ENCODE peak calls at places on chromosomes 4 and X, in eight cellular contexts. P is GM23248, V is IMR-90, I is astrocyte, N is hepatocyte, Z is H1, G is MM.1S, L is HepG2. S is an unnamed sample. For H3K4me1 and H4K20me1, the result is how much of the 10 kb centered on the place peaks cover.

GRCh38 chr4:140094701-140095420 is 59.1 kb downstream of the MAML3 start:
- DNase-seq in G (no peak), L (no peak), V (peak), P (no peak), N (peak), I (peak), Z (peak), S (peak)

GRCh38 chr4:153282023-153282422 is 62.5 kb upstream of the MND1 start:
- DNase-seq in P (no peak), I (no peak), V (no peak), N (no peak), G (no peak), Z (no peak), L (no peak), S (no peak)

GRCh38 chr4:186765138-186765537 is 41.5 kb upstream of the FAT1 start:
- DNase-seq in L (peak), I (peak), N (peak), G (no peak), V (peak), Z (peak), P (peak), S (no peak)

GRCh38 chr4:79408063-79408462 is at the start of gene GK2:
- DNase-seq in G (no peak), I (no peak), N (no peak), Z (no peak), V (no peak), L (no peak), P (no peak), S (no peak)

GRCh38 chr4:112521123-112522116 is 5.4 kb upstream of the NEUROG2 start:
- DNase-seq in L (no peak), N (no peak), Z (peak), V (no peak), G (no peak), P (no peak), I (no peak), S (no peak)

GRCh38 chr4:73139991-73140390 is 70.5 kb upstream of the COX18 start:
- DNase-seq in L (no peak), G (no peak), P (no peak), Z (no peak), V (peak), I (no peak), N (no peak), S (no peak)

GRCh38 chrX:66221856-66222255 is 57.8 kb downstream of the HEPH start:
- DNase-seq in V (no peak), G (no peak), L (no peak), I (no peak), P (no peak), Z (no peak), N (no peak), S (no peak)

GRCh38 chr4:174550541-174550940 is 28.3 kb upstream of the HPGD start:
- DNase-seq in Z (no peak), G (no peak), N (no peak), I (no peak), V (no peak), P (no peak), L (no peak), S (no peak)

GRCh38 chr4:160370046-160370445 is 1267.2 kb downstream of the RAPGEF2 start:
- DNase-seq in V (no peak), I (peak), P (no peak), L (no peak), G (no peak), Z (no peak), N (no peak), S (no peak)

GRCh38 chrX:96027363-96027894 is 657.2 kb upstream of the DIAPH2 start:
- DNase-seq in L (no peak), G (no peak), P (no peak), V (no peak), N (no peak), I (no peak), Z (no peak), S (no peak)

GRCh38 chr4:26803462-26803861 is 57.2 kb upstream of the STIM2 start:
- DNase-seq in L (no peak), P (peak), G (no peak), I (no peak), N (no peak), Z (no peak), V (no peak), S (no peak)

GRCh38 chr4:8267077-8267476 is 2.5 kb upstream of the HTRA3 start:
- DNase-seq in N (peak), I (no peak), V (peak), Z (peak), G (peak), L (peak), P (peak), S (peak)

GRCh38 chr4:22720091-22720490 is 27.4 kb downstream of the GBA3 start:
- DNase-seq in I (peak), Z (no peak), L (no peak), P (no peak), G (no peak), V (peak), N (no peak), S (no peak)

GRCh38 chr4:83075696-83076095 is 38.8 kb downstream of the PLAC8 start:
- DNase-seq in I (peak), G (no peak), V (peak), N (no peak), P (peak), Z (no peak), L (no peak), S (no peak)

DNA sequence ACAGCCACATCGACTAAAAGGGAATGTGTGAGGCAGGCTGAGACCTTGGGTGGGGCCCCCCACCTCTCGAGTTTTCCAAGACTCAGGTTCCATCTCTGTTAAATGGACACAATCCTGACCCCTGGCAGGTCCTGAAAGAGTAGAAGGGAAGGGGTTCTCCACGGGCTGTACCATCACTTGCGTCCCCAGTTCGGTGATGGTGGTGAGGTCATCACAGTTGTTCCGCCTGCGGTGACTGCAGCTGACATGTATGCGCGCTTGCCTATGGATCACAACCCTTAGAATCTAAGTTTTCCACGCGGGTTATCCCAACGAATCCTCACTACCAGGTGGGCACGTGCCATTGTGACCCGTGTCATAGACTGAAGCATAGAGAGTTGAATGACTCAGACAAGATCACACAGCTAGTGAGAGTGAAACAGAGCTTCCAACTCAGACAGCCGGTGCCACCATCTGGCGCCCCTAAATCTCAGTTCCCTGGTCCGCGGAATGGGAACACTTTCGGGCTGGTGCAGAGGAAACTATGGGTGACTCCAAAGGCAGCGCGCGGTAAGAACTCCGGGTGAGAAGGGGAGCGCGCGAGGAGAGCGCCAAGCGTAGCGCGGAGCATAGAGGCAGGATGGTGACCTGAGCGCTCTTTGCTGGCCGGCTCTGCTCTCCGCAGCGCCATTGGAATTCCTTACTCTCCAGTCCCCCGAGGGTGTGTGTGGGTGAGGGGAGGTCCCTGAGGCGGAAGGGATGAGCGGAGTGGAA is 10.4 kb downstream of the MSX1 start:
- DNase-seq in G (no peak), V (no peak), L (no peak), N (no peak), P (peak), I (no peak), Z (peak), S (no peak)
- H3K4me1 ChIP-seq in G (under half), V (under half), L (under half), N (under half), P (under half), I (under half), Z (under half), S (under half)

DNA sequence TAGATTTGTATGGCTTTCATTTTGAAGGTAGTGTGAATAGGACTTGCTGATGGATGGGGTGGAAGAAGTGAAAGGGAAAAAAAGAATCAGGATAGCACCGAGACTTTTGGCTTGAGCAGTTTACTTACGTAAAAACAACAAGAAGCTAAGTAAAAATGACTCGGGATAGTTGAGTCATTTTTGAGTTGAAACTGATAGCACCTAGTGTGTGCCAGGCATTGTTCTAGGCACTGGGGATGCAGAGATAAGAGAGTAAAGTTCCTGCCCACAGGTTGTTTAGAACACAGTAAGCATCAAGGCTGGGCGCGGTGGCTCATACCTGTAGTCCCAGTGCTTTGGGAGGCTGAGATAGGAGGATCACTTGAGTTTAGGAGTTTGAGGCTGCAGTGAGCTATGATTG is 34.7 kb downstream of the ADD1 start:
- DNase-seq in L (no peak), I (no peak), P (no peak), N (no peak), V (no peak), Z (no peak), G (no peak), S (no peak)
- H4K20me1 ChIP-seq in L (under half), I (half or more), P (under half), N (half or more), V (under half), Z (under half), G (under half), S (under half)

GRCh38 chrX:154476821-154477220 is 2.3 kb downstream of the LAGE3 start:
- DNase-seq in V (no peak), L (no peak), I (no peak), G (no peak), P (peak), N (no peak), Z (no peak), S (no peak)
- H3K4me1 ChIP-seq in V (under half), L (under half), I (under half), G (under half), P (under half), N (under half), Z (under half), S (under half)

DNA sequence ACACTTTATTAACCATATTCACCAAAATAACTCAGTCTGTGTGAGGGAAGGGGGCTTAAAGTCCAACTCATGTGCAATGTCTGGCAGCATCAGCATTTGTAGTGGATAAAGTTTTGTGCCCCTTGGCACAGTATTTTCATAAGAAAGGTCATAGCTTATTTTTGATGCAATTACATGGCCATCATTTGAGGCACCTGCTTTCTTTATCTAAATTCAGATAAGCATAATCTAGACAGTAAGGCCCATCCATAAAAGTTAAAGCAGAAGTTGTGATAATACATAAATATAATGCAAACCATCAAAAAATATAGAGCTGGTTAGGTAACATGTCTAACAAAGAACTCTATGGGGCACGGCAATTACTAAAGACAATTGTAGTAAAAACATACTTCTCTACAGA is 763.7 kb downstream of the DMD start:
- DNase-seq in I (no peak), L (no peak), Z (no peak), N (no peak), G (no peak), P (no peak), V (no peak), S (no peak)
- H4K20me1 ChIP-seq in I (under half), L (under half), Z (under half), N (under half), G (under half), P (under half), V (under half), S (under half)

DNA sequence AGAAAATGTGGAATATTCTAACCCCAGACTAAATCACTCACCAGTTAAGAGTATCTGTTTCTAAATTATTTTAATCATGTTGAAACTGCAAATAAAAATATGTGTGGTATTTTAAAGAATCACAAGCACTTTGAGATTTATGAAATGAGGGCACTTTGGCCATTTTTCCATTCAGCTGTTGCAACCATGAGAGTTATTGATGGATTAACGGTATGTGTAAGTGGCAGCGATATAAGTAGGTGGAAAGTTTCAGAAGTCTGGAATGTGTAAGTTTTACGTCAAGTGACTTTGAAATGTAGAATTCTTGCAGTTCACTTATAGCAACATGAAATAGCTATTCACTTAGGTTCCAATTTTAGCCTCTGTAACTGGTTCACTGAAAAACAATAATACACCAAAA is 905.1 kb upstream of the SLIT2 start:
- DNase-seq in P (no peak), G (no peak), V (no peak), I (no peak), N (no peak), Z (no peak), L (no peak), S (no peak)
- H3K4me1 ChIP-seq in P (under half), G (under half), V (under half), I (under half), N (under half), Z (under half), L (under half), S (under half)

DNA sequence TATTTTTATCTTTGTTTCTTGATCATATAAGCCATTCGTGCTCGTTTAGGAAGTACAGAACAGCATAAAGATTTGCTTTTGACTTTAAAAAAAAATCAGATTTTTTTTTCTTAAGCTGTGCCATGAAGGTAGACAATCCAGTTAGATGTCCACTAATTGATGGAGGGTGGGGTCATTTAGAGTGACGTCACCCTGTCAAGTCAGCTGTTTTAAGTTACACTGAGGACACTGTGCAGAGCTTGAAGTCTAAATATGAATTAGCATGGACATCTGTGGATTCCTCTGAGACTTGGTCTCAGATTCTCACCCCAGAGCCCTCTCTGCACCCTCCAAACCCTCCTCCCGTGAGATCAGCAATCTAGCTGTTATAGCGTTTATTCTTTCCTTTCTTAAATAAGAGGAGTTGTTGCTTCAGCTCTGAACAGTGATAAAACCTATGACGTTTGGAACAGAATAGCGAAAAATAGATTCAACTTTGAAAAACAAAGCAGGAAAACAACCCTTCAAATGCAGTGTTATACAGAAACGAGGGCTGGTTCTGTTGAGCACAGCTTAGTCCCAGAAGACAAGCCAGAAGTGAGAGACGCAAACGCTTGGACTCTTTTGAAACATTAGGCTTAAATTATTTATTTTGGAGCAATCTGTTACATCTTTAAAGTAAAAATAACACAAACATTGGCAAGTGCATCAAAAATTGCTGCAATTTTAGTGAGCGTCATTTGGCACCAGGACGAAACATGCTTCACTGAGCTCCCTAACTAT is 63.7 kb downstream of the ENPP6 start:
- DNase-seq in I (no peak), N (no peak), Z (no peak), L (no peak), P (no peak), V (no peak), G (no peak), S (no peak)
- H4K20me1 ChIP-seq in I (under half), N (under half), Z (under half), L (under half), P (under half), V (under half), G (under half), S (under half)